ENCODE peak calls at places on chromosomes 6 and 20, in four cellular contexts. One of them, this sample, is unnamed.

GRCh38 chr6:114403858-114404257 is 61.0 kb upstream of the HS3ST5 start:
- DNase-seq in IMR-90: no peak
- DNase-seq in heart left ventricle: no peak
- DNase-seq in A549: no peak
- DNase-seq in this sample: no peak

GRCh38 chr20:21125072-21125848 is 622 bp upstream of the KIZ start:
- DNase-seq in IMR-90: peak
- DNase-seq in heart left ventricle: no peak
- DNase-seq in A549: peak
- DNase-seq in this sample: peak

GRCh38 chr6:34657307-34657978 is 39.1 kb downstream of the ILRUN start:
- DNase-seq in IMR-90: peak
- DNase-seq in heart left ventricle: no peak
- DNase-seq in A549: peak
- DNase-seq in this sample: peak

GRCh38 chr6:37625591-37626374 is 71.9 kb downstream of the MDGA1 start:
- DNase-seq in IMR-90: no peak
- DNase-seq in heart left ventricle: no peak
- DNase-seq in A549: no peak
- DNase-seq in this sample: no peak

GRCh38 chr6:114364295-114364694 is 21.5 kb upstream of the HS3ST5 start:
- DNase-seq in IMR-90: peak
- DNase-seq in heart left ventricle: no peak
- DNase-seq in A549: peak
- DNase-seq in this sample: no peak

GRCh38 chr20:58691773-58692578 is 624 bp upstream of the NPEPL1 start:
- DNase-seq in IMR-90: no peak
- DNase-seq in heart left ventricle: peak
- DNase-seq in A549: no peak
- DNase-seq in this sample: peak

GRCh38 chr6:82017316-82017715 is 230.2 kb downstream of the IBTK start:
- DNase-seq in IMR-90: peak
- DNase-seq in heart left ventricle: no peak
- DNase-seq in A549: peak
- DNase-seq in this sample: peak

GRCh38 chr6:6006428-6007310 is at the start of gene NRN1:
- DNase-seq in IMR-90: no peak
- DNase-seq in heart left ventricle: no peak
- DNase-seq in A549: no peak
- DNase-seq in this sample: no peak

GRCh38 chr6:53290547-53291510 is 57.9 kb downstream of the ELOVL5 start:
- DNase-seq in IMR-90: no peak
- DNase-seq in heart left ventricle: no peak
- DNase-seq in A549: no peak
- DNase-seq in this sample: no peak

GRCh38 chr6:119541132-119541905 is 191.8 kb upstream of the MAN1A1 start:
- DNase-seq in IMR-90: peak
- DNase-seq in heart left ventricle: no peak
- DNase-seq in A549: peak
- DNase-seq in this sample: peak

GRCh38 chr20:25481235-25481917 is 73.9 kb downstream of the GINS1 start:
- DNase-seq in IMR-90: no peak
- DNase-seq in heart left ventricle: peak
- DNase-seq in A549: no peak
- DNase-seq in this sample: no peak

GRCh38 chr20:1134355-1134754 is 16.0 kb downstream of the PSMF1 start:
- DNase-seq in IMR-90: no peak
- DNase-seq in heart left ventricle: no peak
- DNase-seq in A549: no peak
- DNase-seq in this sample: no peak

GRCh38 chr6:74598473-74599393 is 607.1 kb downstream of the COL12A1 start:
- DNase-seq in IMR-90: peak
- DNase-seq in heart left ventricle: no peak
- DNase-seq in A549: peak
- DNase-seq in this sample: peak

GRCh38 chr6:91167846-91168245 is 581.0 kb upstream of the MAP3K7 start:
- DNase-seq in IMR-90: no peak
- DNase-seq in heart left ventricle: no peak
- DNase-seq in A549: no peak
- DNase-seq in this sample: peak

GRCh38 chr6:169993861-169994481 is 242.5 kb downstream of the ERMARD start:
- DNase-seq in IMR-90: no peak
- DNase-seq in heart left ventricle: peak
- DNase-seq in A549: no peak
- DNase-seq in this sample: no peak

GRCh38 chr6:48701572-48701971 is 590.6 kb upstream of the PTCHD4 start:
- DNase-seq in IMR-90: no peak
- DNase-seq in heart left ventricle: no peak
- DNase-seq in A549: no peak
- DNase-seq in this sample: no peak

DNA sequence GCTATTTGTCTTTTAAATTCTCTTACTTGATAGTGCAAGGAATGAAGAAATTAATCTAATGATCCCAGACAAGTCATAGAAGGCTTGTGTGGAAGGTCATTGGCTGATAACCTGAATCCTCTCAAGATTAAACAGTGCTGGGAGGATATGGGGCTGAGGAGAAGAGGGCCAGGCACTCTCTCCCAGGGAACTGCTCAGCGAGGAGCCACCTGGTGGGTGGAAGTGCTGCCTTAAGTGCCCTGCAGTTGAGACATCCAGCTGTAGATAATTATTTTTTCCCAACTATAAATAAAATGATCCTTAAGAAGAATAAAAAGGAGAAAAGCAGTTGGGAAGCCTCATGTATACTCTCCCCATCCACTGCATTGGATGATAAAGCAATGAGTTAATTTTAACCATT is 47.9 kb downstream of the BTBD3 start:
- DNase-seq in IMR-90: peak
- DNase-seq in heart left ventricle: no peak
- DNase-seq in A549: no peak
- DNase-seq in this sample: peak
- TF ChIP-seq CTCF in IMR-90: peak
- TF ChIP-seq CTCF in heart left ventricle: no peak
- TF ChIP-seq CTCF in A549: no peak
- TF ChIP-seq CTCF in this sample: peak

GRCh38 chr20:63829943-63830820 is 882 bp downstream of the ZBTB46 start:
- DNase-seq in IMR-90: peak
- DNase-seq in heart left ventricle: no peak
- DNase-seq in A549: no peak
- DNase-seq in this sample: peak

GRCh38 chr20:63830821-63831593 is at the start of gene ZBTB46:
- DNase-seq in IMR-90: peak
- DNase-seq in heart left ventricle: peak
- DNase-seq in A549: no peak
- DNase-seq in this sample: peak

GRCh38 chr20:63828545-63828944 is 2.5 kb downstream of the ZBTB46 start:
- DNase-seq in IMR-90: no peak
- DNase-seq in heart left ventricle: no peak
- DNase-seq in A549: no peak
- DNase-seq in this sample: no peak

GRCh38 chr20:63828951-63829350 is 2.1 kb downstream of the ZBTB46 start:
- DNase-seq in IMR-90: no peak
- DNase-seq in heart left ventricle: no peak
- DNase-seq in A549: no peak
- DNase-seq in this sample: no peak

DNA sequence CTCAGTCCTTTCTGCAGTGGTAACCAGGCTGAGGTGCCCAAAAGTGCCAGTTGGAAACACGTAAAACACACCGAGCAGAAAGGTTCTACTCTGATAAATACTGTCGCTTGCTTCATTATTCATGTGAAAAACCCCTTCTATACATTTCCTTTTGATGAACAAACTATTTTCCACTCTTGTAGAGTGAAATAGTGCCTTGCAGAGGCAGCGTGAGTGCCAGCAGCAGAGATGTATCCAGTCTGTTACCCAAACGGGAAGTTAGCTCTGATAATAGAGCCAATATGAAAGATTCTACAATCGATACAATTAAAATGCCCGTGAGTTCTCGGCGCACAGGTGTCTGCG is 1.5 kb downstream of the ZBTB46 start:
- DNase-seq in IMR-90: no peak
- DNase-seq in heart left ventricle: no peak
- DNase-seq in A549: no peak
- DNase-seq in this sample: peak
- H3K4me3 ChIP-seq in IMR-90: peak
- H3K4me3 ChIP-seq in heart left ventricle: peak
- H3K4me3 ChIP-seq in A549: no peak
- H3K4me3 ChIP-seq in this sample: peak

GRCh38 chr6:133631421-133631820 is 257.5 kb upstream of the TCF21 start:
- DNase-seq in IMR-90: peak
- DNase-seq in heart left ventricle: no peak
- DNase-seq in A549: peak
- DNase-seq in this sample: peak
- TF ChIP-seq CTCF in IMR-90: peak
- TF ChIP-seq CTCF in heart left ventricle: no peak
- TF ChIP-seq CTCF in A549: no peak
- TF ChIP-seq CTCF in this sample: peak

DNA sequence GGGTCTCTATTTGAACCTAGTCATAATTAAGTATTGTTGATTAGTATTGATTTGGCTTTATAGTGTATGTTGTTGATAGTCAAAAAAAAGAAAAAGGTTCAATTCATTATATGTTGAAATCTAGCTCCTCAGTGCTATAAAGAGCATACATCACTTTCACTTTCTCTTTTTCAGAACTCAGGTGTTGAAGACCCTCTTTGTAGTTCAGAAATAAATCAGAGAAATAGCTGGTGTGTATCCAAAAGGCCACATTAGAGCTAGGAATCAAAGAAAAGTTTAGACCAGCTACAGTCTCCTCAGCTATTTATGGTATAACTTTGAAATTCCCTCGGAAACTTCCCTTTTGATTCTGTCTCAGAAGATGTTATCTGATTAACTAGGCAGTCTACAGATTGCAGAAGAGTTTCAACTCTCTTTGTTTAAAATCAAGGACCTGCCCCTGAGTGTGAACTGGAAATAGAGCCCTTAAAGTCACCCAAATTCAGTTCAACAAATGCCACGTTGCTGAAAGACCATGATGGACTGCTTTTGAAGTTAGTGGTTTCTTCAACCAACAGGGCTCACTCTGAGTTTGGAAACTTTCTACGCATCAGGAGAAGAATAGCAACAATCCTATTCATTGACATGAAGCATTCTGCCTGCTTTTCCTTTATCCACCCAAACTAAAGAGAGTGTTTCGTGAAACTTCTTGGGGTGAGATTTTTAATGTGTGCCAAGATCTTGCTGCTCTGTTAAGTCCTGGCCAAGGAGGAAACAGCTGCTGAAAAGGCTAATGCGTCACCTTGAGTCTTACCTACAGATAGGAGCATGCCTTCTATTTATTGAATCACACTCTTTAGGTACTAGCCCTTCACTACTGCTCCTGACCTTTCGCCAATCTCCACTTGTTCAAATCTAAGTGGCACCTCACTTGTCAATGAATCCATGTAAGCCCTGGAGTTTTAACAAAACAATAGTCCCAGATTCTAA is 111.7 kb downstream of the TNFRSF21 start:
- DNase-seq in IMR-90: no peak
- DNase-seq in heart left ventricle: no peak
- DNase-seq in A549: no peak
- DNase-seq in this sample: no peak
- H3K4me3 ChIP-seq in IMR-90: peak
- H3K4me3 ChIP-seq in heart left ventricle: no peak
- H3K4me3 ChIP-seq in A549: no peak
- H3K4me3 ChIP-seq in this sample: no peak

DNA sequence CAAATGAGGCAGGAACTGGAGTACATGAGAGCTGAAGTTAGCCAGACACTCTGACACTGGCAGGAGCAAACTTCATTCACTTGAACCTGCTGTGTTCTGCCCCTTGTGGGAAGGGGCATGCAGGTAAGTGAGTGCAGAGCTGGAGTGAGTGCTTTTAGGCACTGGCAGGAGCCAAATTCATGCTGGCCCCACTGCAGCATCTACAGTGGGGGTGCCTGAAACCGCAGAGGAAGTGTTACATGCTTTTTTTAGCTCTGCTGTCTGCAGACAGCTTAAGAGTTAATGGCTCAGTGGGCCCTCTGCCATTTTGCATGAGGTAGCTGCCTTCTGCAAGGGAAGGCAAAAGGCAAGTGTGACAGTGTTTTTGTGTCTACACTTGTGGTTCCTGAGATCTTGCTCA is 167.9 kb upstream of the SYNCRIP start:
- DNase-seq in IMR-90: no peak
- DNase-seq in heart left ventricle: no peak
- DNase-seq in A549: no peak
- DNase-seq in this sample: no peak
- TF ChIP-seq CTCF in IMR-90: no peak
- TF ChIP-seq CTCF in heart left ventricle: no peak
- TF ChIP-seq CTCF in A549: no peak
- TF ChIP-seq CTCF in this sample: no peak

GRCh38 chr20:3679749-3680700 is 1.8 kb downstream of the ADAM33 start:
- DNase-seq in IMR-90: peak
- DNase-seq in heart left ventricle: peak
- DNase-seq in A549: no peak
- DNase-seq in this sample: peak

GRCh38 chr20:3681931-3682820 is at the start of gene ADAM33:
- DNase-seq in IMR-90: no peak
- DNase-seq in heart left ventricle: no peak
- DNase-seq in A549: no peak
- DNase-seq in this sample: peak

GRCh38 chr20:3681352-3681930 is 369 bp downstream of the ADAM33 start:
- DNase-seq in IMR-90: no peak
- DNase-seq in heart left ventricle: no peak
- DNase-seq in A549: no peak
- DNase-seq in this sample: no peak

GRCh38 chr20:3678893-3679720 is 2.7 kb downstream of the ADAM33 start:
- DNase-seq in IMR-90: no peak
- DNase-seq in heart left ventricle: no peak
- DNase-seq in A549: no peak
- DNase-seq in this sample: no peak

DNA sequence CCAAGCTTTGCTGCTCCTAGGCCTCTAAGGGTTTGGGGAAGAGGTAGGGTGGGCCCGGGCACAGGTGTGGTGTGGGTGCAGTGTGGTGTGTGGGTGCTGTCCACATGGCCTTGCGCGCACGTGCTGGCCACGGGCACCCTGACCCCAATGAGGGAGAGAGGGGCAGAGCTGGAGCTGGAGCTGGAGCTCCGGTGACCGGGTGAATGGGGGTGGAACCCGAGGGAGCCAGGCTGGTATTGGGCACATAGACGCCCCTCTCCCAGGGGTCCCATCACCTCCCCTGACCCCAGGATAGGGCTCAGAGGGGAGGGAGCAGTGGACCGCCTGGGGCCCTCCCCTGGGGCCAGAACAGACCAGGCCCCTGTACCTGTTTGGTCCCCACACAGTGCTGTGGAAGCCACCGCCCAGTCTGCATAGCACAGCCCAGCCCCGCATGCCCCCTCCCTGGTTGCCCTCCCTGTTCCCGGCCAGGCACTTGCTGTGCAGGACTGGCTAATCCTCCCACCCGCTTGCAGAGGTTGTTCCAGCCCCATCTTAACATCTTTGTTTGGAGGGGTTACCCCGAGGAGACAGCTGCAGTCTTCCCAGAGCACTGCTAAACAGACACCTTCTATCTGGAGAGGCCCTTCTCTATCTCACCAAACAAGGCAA is 984 bp downstream of the ADAM33 start:
- DNase-seq in IMR-90: no peak
- DNase-seq in heart left ventricle: no peak
- DNase-seq in A549: no peak
- DNase-seq in this sample: peak
- H3K4me3 ChIP-seq in IMR-90: no peak
- H3K4me3 ChIP-seq in heart left ventricle: peak
- H3K4me3 ChIP-seq in A549: no peak
- H3K4me3 ChIP-seq in this sample: peak